ENCODE peak calls at places on chromosomes 6 and 20, in four cellular contexts. H is heart left ventricle, Q is stomach, Y is H9. E is an unnamed sample.

GRCh38 chr6:111614833-111615582 is 9.3 kb upstream of the TRAF3IP2 start:
- DNase-seq in H (no peak), Q (peak), Y (peak), E (no peak)

GRCh38 chr6:73514746-73515110 is 6.1 kb downstream of the EEF1A1 start:
- DNase-seq in Y (peak), H (no peak), Q (no peak), E (no peak)

GRCh38 chr6:6654599-6655575 is 66.4 kb downstream of the LY86 start:
- DNase-seq in H (no peak), Q (no peak), Y (no peak), E (no peak)

GRCh38 chr20:57483287-57484050 is 41.5 kb downstream of the CTCFL start:
- DNase-seq in Y (no peak), Q (no peak), H (no peak), E (no peak)

GRCh38 chr6:108658174-108658573 is 97.5 kb downstream of the FOXO3 start:
- DNase-seq in Q (no peak), H (no peak), Y (no peak), E (no peak)

GRCh38 chr6:160188773-160189172 is 67.2 kb downstream of the SLC22A1 start:
- DNase-seq in Y (no peak), H (no peak), Q (no peak), E (no peak)

GRCh38 chr6:43935921-43936320 is 165.9 kb downstream of the VEGFA start:
- DNase-seq in H (no peak), Q (no peak), Y (peak), E (no peak)

GRCh38 chr20:49712918-49713778 is 530 bp downstream of the B4GALT5 start:
- DNase-seq in H (peak), Y (peak), Q (peak), E (peak)

GRCh38 chr20:57867181-57867803 is 157.5 kb upstream of the PMEPA1 start:
- DNase-seq in H (no peak), Q (no peak), Y (no peak), E (no peak)

GRCh38 chr6:31203345-31203979 is 33.0 kb upstream of the POU5F1 start:
- DNase-seq in Y (no peak), Q (no peak), H (no peak), E (no peak)

GRCh38 chr6:125647391-125647790 is 102.0 kb upstream of the HEY2 start:
- DNase-seq in H (no peak), Y (no peak), Q (no peak), E (no peak)

DNA sequence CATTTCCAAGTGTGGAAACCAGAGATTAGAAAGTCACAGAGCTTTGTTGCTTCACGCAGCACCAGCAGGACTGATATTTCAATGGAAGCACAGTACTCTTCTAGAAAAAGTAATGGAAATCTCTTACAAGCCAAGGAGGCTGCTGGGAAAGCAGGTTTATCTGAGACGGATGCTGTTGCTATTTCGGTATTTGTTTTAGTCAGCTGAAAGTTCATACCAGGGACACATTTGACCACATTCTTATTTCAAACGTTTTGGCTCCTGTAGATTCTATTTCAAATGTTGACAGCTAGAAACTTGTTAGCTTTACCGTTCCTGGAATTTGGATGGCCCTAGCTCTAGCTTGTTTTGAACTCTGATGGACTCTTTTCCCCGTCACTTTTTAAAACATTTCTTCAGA is 3.7 kb upstream of the TMEM242 start:
- DNase-seq in Y (no peak), Q (no peak), H (no peak), E (no peak)
- H3K27ac ChIP-seq in Y (no peak), Q (no peak), H (peak), E (no peak)

GRCh38 chr6:144415014-144415413 is 129.9 kb downstream of the UTRN start:
- DNase-seq in Q (no peak), H (no peak), Y (no peak), E (no peak)
- TF ChIP-seq CTCF in Q (no peak), H (no peak), Y (no peak), E (no peak)

DNA sequence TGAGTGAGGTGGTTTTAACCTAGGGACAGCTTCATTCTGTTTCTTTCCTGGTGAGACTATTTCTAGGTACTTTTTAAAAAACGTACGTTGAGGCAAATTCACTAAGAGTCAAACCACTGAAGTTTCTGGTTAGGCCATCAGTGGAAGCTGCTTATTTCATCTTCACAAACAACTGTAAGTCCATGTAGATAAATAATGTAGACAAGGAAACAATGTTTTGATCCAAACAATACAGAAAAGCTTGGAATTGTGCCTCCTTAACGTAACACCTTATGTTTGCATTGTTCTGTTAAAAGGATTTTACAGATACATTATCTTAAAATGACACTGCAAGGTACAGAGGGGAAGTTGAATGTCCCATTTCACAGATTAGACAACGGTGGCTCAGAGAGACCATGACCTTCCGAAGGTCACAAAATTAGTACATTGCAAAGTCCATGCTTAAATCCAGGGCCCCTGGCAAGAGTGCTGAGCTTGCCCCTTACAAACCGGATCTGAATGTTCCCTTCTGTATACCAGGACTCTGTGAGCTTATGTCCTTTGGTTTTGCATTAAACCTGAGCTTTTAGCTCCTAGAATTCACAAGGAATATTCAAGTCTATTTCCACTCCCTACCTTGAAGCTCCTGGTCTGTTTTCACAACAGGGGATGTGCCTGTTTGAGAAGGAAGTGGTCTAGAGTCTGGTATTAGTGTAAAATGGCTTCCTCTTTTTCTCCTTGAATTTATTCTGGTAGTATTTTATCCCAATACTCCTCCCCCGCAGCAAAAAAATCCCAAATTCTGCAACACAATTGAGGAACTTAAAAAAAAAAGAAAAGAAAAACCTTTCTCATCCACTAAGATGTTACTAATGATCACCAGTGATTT is 28.8 kb upstream of the ZNF217 start:
- DNase-seq in Y (no peak), H (no peak), Q (peak), E (no peak)
- H3K27ac ChIP-seq in Y (peak), H (peak), Q (peak), E (peak)

GRCh38 chr6:26246553-26246952 is 118.4 kb upstream of the BTN3A2 start:
- DNase-seq in Q (no peak), H (no peak), Y (no peak), E (no peak)

GRCh38 chr6:26250806-26251075 is 114.3 kb upstream of the BTN3A2 start:
- DNase-seq in Y (no peak), Q (no peak), H (no peak), E (peak)

GRCh38 chr6:26251354-26252081 is 113.5 kb upstream of the BTN3A2 start:
- DNase-seq in Q (peak), Y (peak), H (peak), E (peak)

GRCh38 chr6:26249709-26249958 is 115.4 kb upstream of the BTN3A2 start:
- DNase-seq in Y (no peak), H (no peak), Q (no peak), E (no peak)

GRCh38 chr6:26249959-26250805 is 114.8 kb upstream of the BTN3A2 start:
- DNase-seq in H (peak), Y (peak), Q (peak), E (peak)
- TF ChIP-seq CTCF in H (peak), Y (peak), Q (no peak), E (no peak)

GRCh38 chr6:168033791-168034190 is 36.3 kb downstream of the KIF25 start:
- DNase-seq in Y (no peak), Q (no peak), H (no peak), E (peak)

GRCh38 chr6:168034537-168034936 is 37.1 kb downstream of the KIF25 start:
- DNase-seq in Y (no peak), Q (no peak), H (peak), E (peak)

GRCh38 chr6:168035661-168036616 is 38.5 kb downstream of the KIF25 start:
- DNase-seq in Y (no peak), Q (no peak), H (peak), E (no peak)

GRCh38 chr6:168037242-168037641 is 39.8 kb downstream of the KIF25 start:
- DNase-seq in H (no peak), Y (no peak), Q (no peak), E (no peak)

GRCh38 chr6:168035098-168035660 is 37.7 kb downstream of the KIF25 start:
- DNase-seq in Q (peak), Y (peak), H (peak), E (peak)
- H3K27ac ChIP-seq in Q (peak), Y (no peak), H (peak), E (no peak)

GRCh38 chr6:138555294-138555988 is 56.1 kb upstream of the NHSL1 start:
- DNase-seq in Q (no peak), Y (no peak), H (no peak), E (no peak)

GRCh38 chr6:138559153-138559552 is 59.9 kb upstream of the NHSL1 start:
- DNase-seq in Q (no peak), H (no peak), Y (no peak), E (no peak)

GRCh38 chr6:138550346-138550767 is 51.1 kb upstream of the NHSL1 start:
- DNase-seq in H (no peak), Y (no peak), Q (no peak), E (no peak)

GRCh38 chr6:138557147-138557546 is 57.9 kb upstream of the NHSL1 start:
- DNase-seq in Y (no peak), Q (no peak), H (no peak), E (no peak)

GRCh38 chr6:138554146-138554545 is 54.9 kb upstream of the NHSL1 start:
- DNase-seq in Q (no peak), Y (no peak), H (no peak), E (no peak)
- TF ChIP-seq CTCF in Q (no peak), Y (no peak), H (no peak), E (no peak)

GRCh38 chr6:9539231-9539755 is 875.6 kb downstream of the TFAP2A start:
- DNase-seq in Y (no peak), Q (peak), H (no peak), E (no peak)
- H3K27ac ChIP-seq in Y (no peak), Q (no peak), H (no peak), E (no peak)

GRCh38 chr20:25285856-25286798 is 38.2 kb downstream of the PYGB start:
- DNase-seq in Q (peak), Y (no peak), H (peak), E (no peak)

GRCh38 chr20:25286917-25287316 is 39.0 kb downstream of the PYGB start:
- DNase-seq in H (peak), Y (no peak), Q (no peak), E (no peak)

GRCh38 chr20:25284131-25284601 is 36.3 kb downstream of the PYGB start:
- DNase-seq in H (peak), Y (peak), Q (peak), E (no peak)

GRCh38 chr20:25283221-25283951 is 35.5 kb downstream of the PYGB start:
- DNase-seq in Y (no peak), Q (peak), H (peak), E (no peak)

DNA sequence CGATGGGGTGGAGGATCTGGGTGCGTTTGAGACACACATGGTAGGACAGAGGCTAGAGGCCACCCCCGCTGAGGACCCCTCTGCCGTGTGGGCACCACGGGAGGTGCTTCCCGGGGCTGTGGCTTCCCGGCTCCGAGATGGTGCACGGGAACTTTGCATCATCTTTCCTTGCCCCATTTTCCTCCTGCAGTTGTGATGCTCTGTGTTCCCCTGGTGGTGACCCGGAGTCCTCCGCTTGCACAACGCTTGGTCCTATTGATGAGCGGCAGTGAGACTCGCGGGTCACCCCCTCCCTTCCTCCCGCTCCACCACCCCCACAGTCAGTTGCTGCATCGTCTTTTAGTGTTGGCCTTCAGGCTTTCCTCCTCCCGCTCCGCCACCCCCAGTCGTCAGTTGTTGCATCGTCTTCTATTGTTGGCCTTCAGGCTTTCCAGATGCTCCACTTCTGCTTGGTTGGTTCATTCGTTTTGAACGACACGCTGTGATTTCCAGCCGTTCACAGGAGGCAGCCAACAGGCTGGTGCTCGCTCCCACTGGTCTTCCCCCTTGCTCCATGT is 37.3 kb downstream of the PYGB start:
- DNase-seq in Q (peak), Y (no peak), H (peak), E (no peak)
- TF ChIP-seq CTCF in Q (no peak), Y (peak), H (no peak), E (no peak)

E was measured in testis.